ENCODE peak calls at places on chromosomes 1 and 21, in four cellular contexts. One of them, this sample, is unnamed.

GRCh38 chr1:46157916-46158311 is 17.0 kb upstream of the TSPAN1 start:
- DNase-seq in tibial artery: no peak
- DNase-seq in GM23248: no peak
- DNase-seq in hepatocyte: no peak
- DNase-seq in this sample: no peak

GRCh38 chr1:23456226-23456625 is 27.8 kb downstream of the ASAP3 start:
- DNase-seq in tibial artery: no peak
- DNase-seq in hepatocyte: no peak
- DNase-seq in GM23248: peak; percentile 72
- DNase-seq in this sample: peak; percentile 67

GRCh38 chr21:16968436-16968835 is 544.4 kb upstream of the CXADR start:
- DNase-seq in tibial artery: no peak
- DNase-seq in hepatocyte: no peak
- DNase-seq in GM23248: no peak
- DNase-seq in this sample: no peak

GRCh38 chr1:190759807-190760206 is 282.1 kb upstream of the BRINP3 start:
- DNase-seq in hepatocyte: no peak
- DNase-seq in GM23248: no peak
- DNase-seq in tibial artery: no peak
- DNase-seq in this sample: no peak

GRCh38 chr1:204935155-204935554 is 64.5 kb downstream of the NFASC start:
- DNase-seq in tibial artery: no peak
- DNase-seq in GM23248: no peak
- DNase-seq in hepatocyte: no peak
- DNase-seq in this sample: no peak

GRCh38 chr1:43634729-43635128 is 15.2 kb upstream of the KDM4A start:
- DNase-seq in GM23248: no peak
- DNase-seq in hepatocyte: no peak
- DNase-seq in tibial artery: no peak
- DNase-seq in this sample: no peak

GRCh38 chr1:2644591-2645101 is 11.8 kb upstream of the MMEL1 start:
- DNase-seq in tibial artery: no peak
- DNase-seq in hepatocyte: no peak
- DNase-seq in GM23248: no peak
- DNase-seq in this sample: no peak

GRCh38 chr21:24179110-24179509 is 1428.2 kb downstream of the MRPL39 start:
- DNase-seq in hepatocyte: no peak
- DNase-seq in GM23248: no peak
- DNase-seq in tibial artery: no peak
- DNase-seq in this sample: no peak

GRCh38 chr1:111334169-111334568 is 43.5 kb downstream of the CHIA start:
- DNase-seq in GM23248: peak; percentile 78
- DNase-seq in tibial artery: no peak
- DNase-seq in hepatocyte: peak; percentile 57
- DNase-seq in this sample: no peak

GRCh38 chr1:78157162-78157561 is 111.4 kb downstream of the GIPC2 start:
- DNase-seq in hepatocyte: no peak
- DNase-seq in tibial artery: no peak
- DNase-seq in GM23248: peak; percentile 54
- DNase-seq in this sample: no peak

GRCh38 chr1:221809101-221810029 is 67.5 kb upstream of the DUSP10 start:
- DNase-seq in tibial artery: no peak
- DNase-seq in GM23248: no peak
- DNase-seq in hepatocyte: no peak
- DNase-seq in this sample: no peak

GRCh38 chr1:101284021-101284420 is 47.2 kb downstream of the S1PR1 start:
- DNase-seq in tibial artery: no peak
- DNase-seq in hepatocyte: no peak
- DNase-seq in GM23248: no peak
- DNase-seq in this sample: no peak

GRCh38 chr1:110673197-110673701 is 1.5 kb downstream of the KCNA3 start:
- DNase-seq in tibial artery: no peak
- DNase-seq in hepatocyte: no peak
- DNase-seq in GM23248: no peak
- DNase-seq in this sample: no peak

GRCh38 chr1:24910751-24911650 is 19.1 kb downstream of the RUNX3 start:
- DNase-seq in hepatocyte: peak; percentile 63
- DNase-seq in tibial artery: no peak
- DNase-seq in GM23248: no peak
- DNase-seq in this sample: peak; percentile 84

GRCh38 chr1:38476784-38477175 is 382.8 kb downstream of the RRAGC start:
- DNase-seq in hepatocyte: no peak
- DNase-seq in tibial artery: no peak
- DNase-seq in GM23248: no peak
- DNase-seq in this sample: no peak

GRCh38 chr1:183537405-183537804 is 52.9 kb downstream of the NCF2 start:
- DNase-seq in tibial artery: no peak
- DNase-seq in GM23248: no peak
- DNase-seq in hepatocyte: no peak
- DNase-seq in this sample: no peak

GRCh38 chr1:211472724-211473123 is 19.2 kb downstream of the RD3 start:
- DNase-seq in GM23248: no peak
- DNase-seq in hepatocyte: no peak
- DNase-seq in tibial artery: no peak
- DNase-seq in this sample: no peak

GRCh38 chr1:4702464-4702863 is 48.1 kb downstream of the AJAP1 start:
- DNase-seq in GM23248: no peak
- DNase-seq in tibial artery: no peak
- DNase-seq in hepatocyte: no peak
- DNase-seq in this sample: no peak

GRCh38 chr1:28317014-28317413 is 11.8 kb upstream of the MED18 start:
- DNase-seq in tibial artery: no peak
- DNase-seq in hepatocyte: no peak
- DNase-seq in GM23248: no peak
- DNase-seq in this sample: no peak

GRCh38 chr21:41171210-41171609 is 3.2 kb downstream of the BACE2 start:
- DNase-seq in GM23248: no peak
- DNase-seq in tibial artery: peak; percentile 53
- DNase-seq in hepatocyte: no peak
- DNase-seq in this sample: no peak

GRCh38 chr1:173868266-173869107 is at the start of gene ZBTB37:
- DNase-seq in tibial artery: peak; percentile 72
- DNase-seq in hepatocyte: peak; percentile 96
- DNase-seq in GM23248: peak; percentile 74
- DNase-seq in this sample: peak; percentile 52

GRCh38 chr1:186404454-186405051 is 28.9 kb downstream of the ODR4 start:
- DNase-seq in hepatocyte: peak; percentile 47
- DNase-seq in tibial artery: no peak
- DNase-seq in GM23248: peak; percentile 85
- DNase-seq in this sample: no peak

GRCh38 chr1:46747683-46748288 is 28.9 kb upstream of the EFCAB14 start:
- DNase-seq in GM23248: peak; percentile 75
- DNase-seq in hepatocyte: peak; percentile 83
- DNase-seq in tibial artery: peak; percentile 47
- DNase-seq in this sample: no peak

GRCh38 chr1:102102276-102102780 is 105.6 kb upstream of the OLFM3 start:
- DNase-seq in hepatocyte: no peak
- DNase-seq in GM23248: no peak
- DNase-seq in tibial artery: no peak
- DNase-seq in this sample: no peak

GRCh38 chr1:206021796-206022365 is 1.8 kb downstream of the CTSE start:
- DNase-seq in GM23248: peak; percentile 37
- DNase-seq in tibial artery: no peak
- DNase-seq in hepatocyte: no peak
- DNase-seq in this sample: peak; percentile 29

GRCh38 chr1:234962340-234962989 is 166.2 kb downstream of the TOMM20 start:
- DNase-seq in hepatocyte: peak; percentile 64
- DNase-seq in GM23248: peak; percentile 99
- DNase-seq in tibial artery: peak; percentile 60
- DNase-seq in this sample: peak; percentile 97

GRCh38 chr1:159974350-159974965 is 20.4 kb upstream of the SLAMF9 start:
- DNase-seq in GM23248: no peak
- DNase-seq in hepatocyte: no peak
- DNase-seq in tibial artery: no peak
- DNase-seq in this sample: no peak

GRCh38 chr21:38297193-38297592 is 40.4 kb downstream of the KCNJ15 start:
- DNase-seq in tibial artery: no peak
- DNase-seq in GM23248: peak; percentile 62
- DNase-seq in hepatocyte: peak; percentile 43
- DNase-seq in this sample: peak; percentile 41

GRCh38 chr1:221541296-221541695 is 200.6 kb downstream of the DUSP10 start:
- DNase-seq in hepatocyte: no peak
- DNase-seq in GM23248: no peak
- DNase-seq in tibial artery: no peak
- DNase-seq in this sample: no peak

GRCh38 chr1:203084588-203085527 is 954 bp downstream of the MYOG start:
- DNase-seq in tibial artery: no peak
- DNase-seq in hepatocyte: no peak
- DNase-seq in GM23248: no peak
- DNase-seq in this sample: peak; percentile 28
- H3K4me3 ChIP-seq in tibial artery: no peak overlapping the region
- H3K4me3 ChIP-seq in hepatocyte: no peak overlapping the region
- H3K4me3 ChIP-seq in GM23248: no peak overlapping the region
- H3K4me3 ChIP-seq in this sample: no peak overlapping the region

GRCh38 chr1:8359617-8360481 is 41.9 kb downstream of the SLC45A1 start:
- DNase-seq in tibial artery: peak; percentile 20
- DNase-seq in GM23248: no peak
- DNase-seq in hepatocyte: no peak
- DNase-seq in this sample: no peak
- H3K4me1 ChIP-seq in tibial artery: no peaks in the 10 kb centered on the region
- H3K4me1 ChIP-seq in GM23248: no peaks in the 10 kb centered on the region
- H3K4me1 ChIP-seq in hepatocyte: peaks cover 17% of the 10 kb centered on the region
- H3K4me1 ChIP-seq in this sample: peaks cover 8% of the 10 kb centered on the region

GRCh38 chr1:227559926-227560325 is 3.4 kb upstream of the ZNF678 start:
- DNase-seq in hepatocyte: no peak
- DNase-seq in GM23248: no peak
- DNase-seq in tibial artery: no peak
- DNase-seq in this sample: no peak

GRCh38 chr1:227560814-227561213 is 2.5 kb upstream of the ZNF678 start:
- DNase-seq in GM23248: peak; percentile 21
- DNase-seq in hepatocyte: no peak
- DNase-seq in tibial artery: no peak
- DNase-seq in this sample: no peak

GRCh38 chr1:227560393-227560792 is 3.0 kb upstream of the ZNF678 start:
- DNase-seq in GM23248: no peak
- DNase-seq in hepatocyte: no peak
- DNase-seq in tibial artery: no peak
- DNase-seq in this sample: no peak

GRCh38 chr1:227562037-227562436 is 1.3 kb upstream of the ZNF678 start:
- DNase-seq in tibial artery: no peak
- DNase-seq in GM23248: no peak
- DNase-seq in hepatocyte: no peak
- DNase-seq in this sample: no peak

DNA sequence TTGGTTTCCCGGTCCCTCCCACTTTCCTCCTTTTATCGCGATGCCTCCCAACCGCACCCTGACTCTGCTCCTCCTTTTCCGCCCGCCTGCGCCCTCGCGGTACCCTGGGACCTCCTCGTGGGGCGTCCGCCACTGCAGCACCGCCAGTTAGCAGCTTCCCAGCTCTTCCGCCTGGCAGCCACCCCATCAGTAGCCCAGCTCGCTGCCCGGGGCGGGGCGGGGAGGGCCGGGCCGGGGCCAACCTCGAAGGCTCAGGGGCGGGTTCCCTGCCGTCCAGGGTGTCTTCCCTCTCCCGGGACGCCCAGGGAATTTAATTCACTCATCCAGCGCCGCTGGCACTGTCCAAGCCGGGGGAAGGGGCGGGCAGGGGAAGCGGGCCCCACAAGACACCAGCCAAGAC is 2.1 kb upstream of the ZNF678 start:
- DNase-seq in hepatocyte: no peak
- DNase-seq in tibial artery: no peak
- DNase-seq in GM23248: peak; percentile 16
- DNase-seq in this sample: no peak
- H3K4me3 ChIP-seq in hepatocyte: no peak overlapping the region
- H3K4me3 ChIP-seq in tibial artery: peak overlapping the region; percentile 42
- H3K4me3 ChIP-seq in GM23248: no peak overlapping the region
- H3K4me3 ChIP-seq in this sample: no peak overlapping the region

GRCh38 chr1:39835935-39836594 is 47.2 kb downstream of the TRIT1 start:
- DNase-seq in GM23248: no peak
- DNase-seq in hepatocyte: no peak
- DNase-seq in tibial artery: no peak
- DNase-seq in this sample: no peak

GRCh38 chr1:39835110-39835509 is 46.4 kb upstream of the BMP8B start:
- DNase-seq in GM23248: no peak
- DNase-seq in tibial artery: no peak
- DNase-seq in hepatocyte: no peak
- DNase-seq in this sample: no peak

GRCh38 chr1:39833616-39834015 is 45.0 kb upstream of the BMP8B start:
- DNase-seq in tibial artery: no peak
- DNase-seq in hepatocyte: no peak
- DNase-seq in GM23248: no peak
- DNase-seq in this sample: no peak

GRCh38 chr1:39839651-39840050 is 43.7 kb downstream of the TRIT1 start:
- DNase-seq in tibial artery: no peak
- DNase-seq in hepatocyte: no peak
- DNase-seq in GM23248: no peak
- DNase-seq in this sample: no peak

DNA sequence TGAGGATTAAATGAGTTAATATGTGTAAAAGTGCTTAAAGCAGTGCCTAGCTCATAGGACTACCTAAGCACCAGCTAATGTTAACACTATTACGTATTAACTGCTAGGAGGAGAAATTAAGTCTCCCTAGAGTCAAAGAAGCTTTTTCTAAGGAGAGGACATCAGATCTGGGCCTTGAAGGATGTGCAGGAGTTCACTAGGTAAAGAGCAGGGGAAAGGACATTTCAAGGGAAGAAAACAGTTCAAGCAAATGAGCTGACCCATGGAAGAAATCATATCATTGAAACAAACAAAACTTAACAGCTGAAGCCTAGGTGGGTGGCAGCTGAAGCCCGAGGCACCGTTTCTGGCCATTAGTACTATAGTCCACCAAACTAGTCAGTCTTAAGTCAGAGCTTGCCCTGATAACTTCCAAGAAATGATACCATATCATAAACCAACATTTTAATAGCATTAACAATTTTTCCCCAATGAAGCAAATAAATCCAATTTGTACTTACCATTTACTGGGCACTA is 46.7 kb downstream of the TRIT1 start:
- DNase-seq in tibial artery: no peak
- DNase-seq in GM23248: no peak
- DNase-seq in hepatocyte: no peak
- DNase-seq in this sample: no peak
- H3K4me1 ChIP-seq in tibial artery: no peaks in the 10 kb centered on the region
- H3K4me1 ChIP-seq in GM23248: no peaks in the 10 kb centered on the region
- H3K4me1 ChIP-seq in hepatocyte: no peaks in the 10 kb centered on the region
- H3K4me1 ChIP-seq in this sample: peaks cover 6% of the 10 kb centered on the region

DNA sequence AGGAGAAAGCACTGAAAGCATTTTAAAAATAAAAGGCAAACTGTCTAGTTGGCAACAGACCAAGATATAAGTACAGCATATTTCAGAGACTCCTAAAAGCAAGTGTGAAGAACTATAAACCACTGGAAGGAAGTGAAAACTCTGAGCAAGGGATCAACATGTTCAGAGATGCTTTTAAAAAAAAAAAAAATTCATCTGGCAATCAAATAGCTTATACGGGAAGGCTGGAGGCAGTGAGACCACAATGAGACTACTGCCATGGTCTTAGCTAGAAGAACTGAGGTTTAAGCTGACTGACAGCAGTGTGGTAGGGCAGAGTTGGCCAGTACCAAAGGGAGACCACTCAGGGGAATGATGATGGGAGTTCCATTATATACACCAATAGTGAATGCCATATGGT is 124.2 kb downstream of the VAV3 start:
- DNase-seq in GM23248: no peak
- DNase-seq in hepatocyte: no peak
- DNase-seq in tibial artery: no peak
- DNase-seq in this sample: no peak
- H3K4me3 ChIP-seq in GM23248: no peak overlapping the region
- H3K4me3 ChIP-seq in hepatocyte: no peak overlapping the region
- H3K4me3 ChIP-seq in tibial artery: no peak overlapping the region
- H3K4me3 ChIP-seq in this sample: no peak overlapping the region

GRCh38 chr1:157878059-157878458 is 36.5 kb upstream of the CD5L start:
- DNase-seq in tibial artery: no peak
- DNase-seq in GM23248: peak; percentile 54
- DNase-seq in hepatocyte: peak; percentile 51
- DNase-seq in this sample: peak; percentile 7
- H3K4me1 ChIP-seq in tibial artery: no peaks in the 10 kb centered on the region
- H3K4me1 ChIP-seq in GM23248: no peaks in the 10 kb centered on the region
- H3K4me1 ChIP-seq in hepatocyte: no peaks in the 10 kb centered on the region
- H3K4me1 ChIP-seq in this sample: no peaks in the 10 kb centered on the region